ENCODE peak calls at places on chromosomes 12 and 14, in seven cellular contexts. G, B, I, D, J, P and S are unnamed samples.

GRCh38 chr12:96241484-96242256 is 47.5 kb downstream of the ELK3 start:
- DNase-seq in G (peak), D (peak), J (peak), B (no peak), P (peak), I (peak), S (no peak)

GRCh38 chr12:33605776-33606175 is 166.2 kb upstream of the SYT10 start:
- DNase-seq in P (no peak), G (no peak), J (no peak), D (no peak), B (peak), I (no peak), S (no peak)

GRCh38 chr14:22485178-22485577 is 103.8 kb downstream of the DAD1 start:
- DNase-seq in G (no peak), J (no peak), I (peak), D (no peak), P (no peak), B (no peak), S (no peak)

GRCh38 chr12:60148831-60149230 is 553.0 kb downstream of the SLC16A7 start:
- DNase-seq in B (peak), P (no peak), J (peak), D (no peak), G (no peak), I (peak), S (no peak)

GRCh38 chr14:40447032-40447431 is 1014.8 kb upstream of the FBXO33 start:
- DNase-seq in J (no peak), B (no peak), I (no peak), P (no peak), D (no peak), G (no peak), S (no peak)

GRCh38 chr12:106673151-106673550 is 90.3 kb downstream of the RFX4 start:
- DNase-seq in D (no peak), B (no peak), I (no peak), G (no peak), P (no peak), J (no peak), S (no peak)

GRCh38 chr12:43964966-43965365 is 129.1 kb downstream of the TMEM117 start:
- DNase-seq in D (no peak), G (no peak), P (no peak), B (no peak), I (peak), J (peak), S (no peak)

GRCh38 chr12:115660211-115660805 is 617.2 kb downstream of the MED13L start:
- DNase-seq in J (peak), I (peak), D (peak), B (peak), G (no peak), P (peak), S (no peak)

GRCh38 chr12:25241171-25242020 is 9.3 kb downstream of the KRAS start:
- DNase-seq in J (peak), I (peak), G (peak), B (no peak), P (no peak), D (no peak), S (no peak)

GRCh38 chr14:78950654-78951053 is 780.5 kb downstream of the NRXN3 start:
- DNase-seq in I (peak), D (peak), J (no peak), B (no peak), P (no peak), G (no peak), S (no peak)

GRCh38 chr14:55353686-55354467 is 57.8 kb downstream of the ATG14 start:
- DNase-seq in G (no peak), J (no peak), B (no peak), P (no peak), I (no peak), D (no peak), S (no peak)

GRCh38 chr12:108358580-108358965 is 19.5 kb upstream of the CMKLR1 start:
- DNase-seq in P (no peak), D (no peak), J (no peak), B (no peak), G (no peak), I (no peak), S (no peak)

GRCh38 chr14:93960108-93960475 is 16.3 kb downstream of the ASB2 start:
- DNase-seq in I (no peak), P (no peak), G (no peak), J (no peak), B (no peak), D (no peak), S (no peak)

GRCh38 chr14:95871531-95871930 is 5.1 kb upstream of the TUNAR start:
- DNase-seq in D (no peak), P (no peak), G (no peak), I (no peak), B (no peak), J (no peak), S (peak)

GRCh38 chr12:40784102-40784501 is 91.9 kb downstream of the CNTN1 start:
- DNase-seq in G (no peak), I (no peak), P (no peak), D (no peak), B (no peak), J (no peak), S (no peak)

GRCh38 chr14:34461334-34462131 is 507 bp downstream of the SPTSSA start:
- DNase-seq in D (peak), P (peak), B (peak), I (peak), G (no peak), J (no peak), S (no peak)

GRCh38 chr14:50943943-50944646 is at the start of gene PYGL:
- DNase-seq in J (no peak), G (no peak), I (peak), P (peak), B (no peak), D (peak), S (peak)

GRCh38 chr14:103118019-103118662 is 5.1 kb upstream of the TNFAIP2 start:
- DNase-seq in I (no peak), J (no peak), G (no peak), P (no peak), B (no peak), D (peak), S (no peak)

GRCh38 chr12:120539303-120539702 is 5.1 kb downstream of the RNF10 start:
- DNase-seq in J (no peak), B (peak), G (no peak), D (no peak), P (no peak), I (peak), S (no peak)

GRCh38 chr12:53180931-53181645 is 363 bp upstream of the CSAD start:
- DNase-seq in D (peak), I (peak), J (peak), G (no peak), B (peak), P (no peak), S (peak)

GRCh38 chr14:65096323-65097089 is 5.8 kb downstream of the MAX start:
- DNase-seq in I (no peak), G (no peak), D (no peak), J (peak), P (no peak), B (no peak), S (no peak)

GRCh38 chr14:68520637-68521556 is 272.0 kb downstream of the ZFP36L1 start:
- DNase-seq in I (no peak), G (no peak), D (peak), B (no peak), P (peak), J (no peak), S (no peak)

GRCh38 chr14:23071975-23072539 is 14.7 kb upstream of the CDH24 start:
- DNase-seq in J (no peak), B (no peak), G (no peak), D (no peak), I (no peak), P (peak), S (no peak)

GRCh38 chr12:15982071-15982470 is 70.9 kb downstream of the DERA start:
- DNase-seq in B (no peak), G (no peak), I (no peak), P (no peak), J (no peak), D (no peak), S (no peak)

GRCh38 chr14:50058112-50058511 is 58.3 kb downstream of the VCPKMT start:
- DNase-seq in J (no peak), D (no peak), I (no peak), P (no peak), B (no peak), G (no peak), S (no peak)

GRCh38 chr12:2944401-2945047 is 14.7 kb upstream of the TEAD4 start:
- DNase-seq in D (peak), P (no peak), I (peak), J (no peak), G (peak), B (no peak), S (peak)

GRCh38 chr12:54890339-54890738 is 36.0 kb downstream of the MUCL1 start:
- DNase-seq in P (no peak), I (no peak), G (no peak), J (no peak), B (no peak), D (no peak), S (no peak)

GRCh38 chr14:78997811-78998210 is 827.6 kb downstream of the NRXN3 start:
- DNase-seq in J (no peak), G (no peak), B (no peak), D (no peak), I (peak), P (peak), S (no peak)

GRCh38 chr14:99552572-99553216 is 51.3 kb downstream of the CCDC85C start:
- DNase-seq in J (no peak), I (no peak), B (no peak), G (no peak), D (peak), P (peak), S (no peak)

GRCh38 chr14:50520947-50521815 is 11.2 kb downstream of the MAP4K5 start:
- DNase-seq in D (no peak), I (peak), J (peak), P (no peak), B (peak), G (peak), S (no peak)

GRCh38 chr14:79404874-79405273 is 806.4 kb downstream of the DIO2 start:
- DNase-seq in I (peak), D (no peak), P (no peak), J (no peak), B (no peak), G (no peak), S (no peak)

GRCh38 chr12:39359644-39360043 is 83.3 kb downstream of the KIF21A start:
- DNase-seq in P (no peak), I (no peak), B (no peak), D (no peak), J (no peak), G (no peak), S (no peak)

GRCh38 chr12:26130728-26131127 is 5.9 kb upstream of the BHLHE41 start:
- DNase-seq in G (no peak), J (no peak), D (no peak), P (no peak), B (no peak), I (no peak), S (no peak)

GRCh38 chr14:23357261-23357660 is 4.6 kb upstream of the SLC22A17 start:
- DNase-seq in P (no peak), G (no peak), B (no peak), D (no peak), J (no peak), I (no peak), S (no peak)

GRCh38 chr12:50564240-50564947 is 59.6 kb downstream of the DIP2B start:
- DNase-seq in J (no peak), D (no peak), B (no peak), P (no peak), G (no peak), I (no peak), S (no peak)

GRCh38 chr12:130214686-130215370 is 52.6 kb downstream of the FZD10 start:
- DNase-seq in D (no peak), P (no peak), G (no peak), I (no peak), B (no peak), J (no peak), S (no peak)

GRCh38 chr14:58862421-58862820 is 224.7 kb downstream of the DACT1 start:
- DNase-seq in I (no peak), P (no peak), G (no peak), J (no peak), D (no peak), B (no peak), S (no peak)

GRCh38 chr14:70052990-70053389 is 135.8 kb downstream of the SLC8A3 start:
- DNase-seq in G (no peak), I (peak), P (no peak), D (peak), B (no peak), J (no peak), S (no peak)

GRCh38 chr12:74782086-74782485 is 244.5 kb downstream of the ATXN7L3B start:
- DNase-seq in I (no peak), G (no peak), P (no peak), D (no peak), J (no peak), B (no peak), S (no peak)

GRCh38 chr14:51251486-51251885 is 11.4 kb downstream of the TMX1 start:
- DNase-seq in D (no peak), I (no peak), P (no peak), J (no peak), B (no peak), G (no peak), S (no peak)